ENCODE peak calls at places on chromosomes 1 and 21, in five cellular contexts. T, I, L, H and Z are unnamed samples.

GRCh38 chr1:7266561-7266960 is 481.3 kb downstream of the CAMTA1 start:
- DNase-seq in T (no peak), L (no peak), H (no peak), I (no peak), Z (no peak)

GRCh38 chr1:119080586-119080985 is 59.9 kb downstream of the WARS2 start:
- DNase-seq in L (no peak), H (no peak), I (no peak), T (no peak), Z (no peak)

GRCh38 chr1:48644190-48644930 is 132.3 kb downstream of the BEND5 start:
- DNase-seq in L (no peak), I (no peak), H (no peak), T (no peak), Z (no peak)

GRCh38 chr1:82870332-82870731 is 1069.6 kb downstream of the ADGRL2 start:
- DNase-seq in I (no peak), H (no peak), T (no peak), L (no peak), Z (no peak)

GRCh38 chr1:11526071-11526895 is 47.3 kb downstream of the DISP3 start:
- DNase-seq in I (no peak), H (no peak), L (no peak), T (no peak), Z (no peak)

GRCh38 chr1:980602-981395 is 1.1 kb downstream of the PERM1 start:
- DNase-seq in H (no peak), L (no peak), I (no peak), T (no peak), Z (no peak)

GRCh38 chr21:21183092-21183491 is 184.9 kb downstream of the NCAM2 start:
- DNase-seq in I (no peak), T (no peak), H (no peak), L (no peak), Z (no peak)

GRCh38 chr1:72282271-72282656 is at the start of gene NEGR1:
- DNase-seq in T (no peak), I (no peak), H (peak; percentile 70), L (no peak), Z (no peak)

GRCh38 chr1:116134178-116134773 is 23.1 kb downstream of the MAB21L3 start:
- DNase-seq in I (peak; percentile 21), H (no peak), T (peak; percentile 37), L (no peak), Z (no peak)

GRCh38 chr1:183869671-183870070 is 64.8 kb downstream of the RGL1 start:
- DNase-seq in H (no peak), I (no peak), L (no peak), T (no peak), Z (no peak)

GRCh38 chr21:16423921-16424320 is 694.1 kb downstream of the USP25 start:
- DNase-seq in L (no peak), I (no peak), H (no peak), T (no peak), Z (no peak)

GRCh38 chr1:193417945-193418744 is 231.7 kb upstream of the B3GALT2 start:
- DNase-seq in H (peak; percentile 77), I (no peak), T (no peak), L (no peak), Z (no peak)

GRCh38 chr21:43942621-43943020 is 69.5 kb upstream of the TRAPPC10 start:
- DNase-seq in T (no peak), I (no peak), H (no peak), L (no peak), Z (no peak)

GRCh38 chr1:19710825-19711611 is 46.3 kb downstream of the HTR6 start:
- DNase-seq in H (no peak), L (no peak), I (no peak), T (no peak), Z (no peak)

GRCh38 chr1:41020109-41020576 is 1.4 kb downstream of the SLFNL1 start:
- DNase-seq in T (no peak), L (no peak), I (no peak), H (no peak), Z (no peak)

GRCh38 chr1:117930484-117930883 is 945 bp downstream of the WDR3 start:
- DNase-seq in H (peak; percentile 20), T (peak; percentile 16), I (no peak), L (no peak), Z (no peak)

GRCh38 chr1:41329662-41330587 is 31.3 kb upstream of the FOXO6 start:
- DNase-seq in L (no peak), T (no peak), H (no peak), I (no peak), Z (no peak)

GRCh38 chr1:88883156-88883555 is 8.2 kb downstream of the GTF2B start:
- DNase-seq in I (no peak), T (no peak), H (no peak), L (no peak), Z (no peak)

GRCh38 chr1:29121951-29122661 is 1.6 kb downstream of the TMEM200B start:
- DNase-seq in T (no peak), I (no peak), H (peak; percentile 22), L (no peak), Z (no peak)

GRCh38 chr1:207202480-207202879 is 98.4 kb downstream of the C4BPA start:
- DNase-seq in H (no peak), L (no peak), I (no peak), T (peak; percentile 55), Z (no peak)

GRCh38 chr1:72397786-72398185 is 115.4 kb upstream of the NEGR1 start:
- DNase-seq in H (peak; percentile 64), I (no peak), T (no peak), L (no peak), Z (no peak)

GRCh38 chr1:158121604-158122254 is 59.0 kb upstream of the CD1D start:
- DNase-seq in I (peak; percentile 59), T (peak; percentile 45), H (peak; percentile 49), L (peak; percentile 25), Z (no peak)

GRCh38 chr1:210374600-210374953 is 45.9 kb downstream of the HHAT start:
- DNase-seq in T (no peak), I (no peak), L (no peak), H (no peak), Z (no peak)

GRCh38 chr21:36202721-36203602 is 46.3 kb downstream of the DOP1B start:
- DNase-seq in T (no peak), H (no peak), I (no peak), L (no peak), Z (no peak)

GRCh38 chr21:44428281-44428942 is 26.9 kb upstream of the LRRC3 start:
- DNase-seq in T (peak; percentile 70), H (no peak), L (peak; percentile 26), I (peak; percentile 89), Z (peak; percentile 20)

GRCh38 chr1:160359559-160360226 is 7.2 kb upstream of the NHLH1 start:
- DNase-seq in I (no peak), T (peak; percentile 20), L (no peak), H (no peak), Z (no peak)

GRCh38 chr1:3753656-3754454 is 1.6 kb downstream of the CCDC27 start:
- DNase-seq in L (no peak), H (no peak), I (no peak), T (no peak), Z (no peak)

GRCh38 chr1:211329764-211330201 is 3.1 kb downstream of the TRAF5 start:
- DNase-seq in T (no peak), L (no peak), H (no peak), I (no peak), Z (no peak)

GRCh38 chr1:236673284-236673919 is 12.9 kb upstream of the ACTN2 start:
- DNase-seq in I (no peak), L (no peak), H (no peak), T (no peak), Z (no peak)

GRCh38 chr1:89800022-89800655 is 20.7 kb upstream of the LRRC8D start:
- DNase-seq in L (no peak), H (no peak), T (no peak), I (no peak), Z (no peak)

GRCh38 chr21:28333455-28334108 is 659.1 kb downstream of the LTN1 start:
- DNase-seq in H (no peak), T (no peak), I (no peak), L (peak; percentile 13), Z (no peak)
- TF ChIP-seq POLR2AphosphoS5 in H (no peak), T (no peak), I (no peak), L (no peak), Z (no peak)

GRCh38 chr1:200029035-200029623 is 1.6 kb downstream of the NR5A2 start:
- DNase-seq in L (no peak), T (no peak), H (peak; percentile 69), I (peak; percentile 4), Z (no peak)
- TF ChIP-seq EZH2 in L (no peak), T (no peak), H (peak; percentile 75), I (no peak), Z (no peak)

DNA sequence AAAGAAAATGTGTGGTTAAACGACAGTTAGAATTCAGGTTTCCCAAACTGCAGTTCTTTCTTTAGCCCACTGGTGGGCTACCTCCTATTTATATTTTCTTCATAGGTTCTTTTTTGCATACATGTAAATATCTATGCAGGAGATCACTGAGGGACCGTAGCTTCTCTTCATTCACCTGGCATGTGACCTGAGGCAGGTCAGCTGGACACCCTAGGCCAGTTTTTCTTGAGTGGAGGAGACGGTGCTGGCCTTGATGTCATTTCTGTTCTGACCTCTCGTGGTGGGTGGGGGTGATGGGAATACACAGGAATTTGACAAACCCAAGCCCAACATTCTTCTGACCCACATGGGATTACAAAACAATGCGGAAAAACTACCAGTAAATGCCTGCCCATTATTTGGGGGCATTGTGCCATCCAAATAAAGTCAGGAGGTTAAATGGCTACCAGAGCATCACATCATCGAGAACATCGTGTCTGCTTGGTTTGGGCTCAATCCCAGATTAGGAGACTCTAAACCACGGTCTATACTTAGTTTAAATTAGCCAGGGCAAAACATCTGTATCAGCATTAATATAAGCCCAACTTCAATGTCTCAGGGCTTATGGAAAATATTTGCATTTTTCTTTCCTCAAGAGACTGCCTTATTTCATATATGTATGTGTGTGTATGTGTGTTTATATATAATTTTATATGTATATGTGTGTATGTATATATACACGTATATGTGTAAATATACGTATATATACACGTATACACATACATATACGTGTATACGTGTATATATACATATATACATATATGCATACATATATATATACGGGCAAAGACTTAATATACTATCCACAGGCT is 7.4 kb upstream of the IRF2BP2 start:
- DNase-seq in H (no peak), L (no peak), I (no peak), T (no peak), Z (no peak)
- H3K9ac ChIP-seq in H (no peak overlapping the region), L (peak overlapping the region; percentile 83), I (no peak overlapping the region), T (no peak overlapping the region), Z (no peak overlapping the region)

DNA sequence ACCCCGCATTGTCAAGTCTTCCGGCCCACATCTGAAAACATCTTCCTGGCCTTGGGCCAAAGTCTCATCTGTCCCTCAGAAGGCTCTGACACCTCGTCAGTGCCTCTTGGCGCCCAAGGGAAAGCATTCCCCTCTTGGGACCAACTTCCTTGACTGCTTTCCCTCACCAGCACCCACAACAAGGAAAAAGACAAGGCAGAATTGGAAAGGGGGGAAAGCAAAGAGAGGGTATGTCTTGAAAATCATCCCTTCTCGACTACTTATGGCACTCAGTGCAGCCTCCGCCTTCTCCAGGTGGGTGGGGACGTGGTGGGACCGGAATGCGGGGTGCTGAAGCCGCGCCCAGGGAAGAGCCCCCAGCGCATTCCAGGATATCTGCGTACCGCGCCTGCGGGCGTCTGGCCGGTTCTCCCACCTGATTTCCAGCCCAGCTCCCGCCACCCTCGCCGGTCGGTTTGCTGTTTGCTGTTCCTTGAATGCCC is 554 bp upstream of the SLC39A1 start:
- DNase-seq in L (peak; percentile 52), I (peak; percentile 56), T (peak; percentile 71), H (no peak), Z (no peak)
- TF ChIP-seq POLR2AphosphoS5 in L (no peak), I (peak; percentile 71), T (no peak), H (peak; percentile 43), Z (peak; percentile 4)